ENCODE peak calls at places on chromosomes 16 and 17, in four cellular contexts. D is SJSA1, T is dorsolateral prefrontal cortex, X is ovary. P is an unnamed sample.

GRCh38 chr17:19533718-19534561 is at the start of gene SLC47A1:
- DNase-seq in D (no peak), T (peak; percentile 51), X (peak; percentile 72), P (no peak)

GRCh38 chr17:35915153-35915969 is 15.2 kb downstream of the RDM1 start:
- DNase-seq in D (no peak), T (no peak), X (no peak), P (no peak)

GRCh38 chr16:84618428-84619102 is 687 bp upstream of the COTL1 start:
- DNase-seq in D (peak; percentile 99), T (no peak), X (peak; percentile 59), P (peak; percentile 78)

GRCh38 chr16:57567691-57568090 is 25.2 kb downstream of the ADGRG5 start:
- DNase-seq in D (no peak), T (no peak), X (no peak), P (no peak)

GRCh38 chr17:10349403-10349802 is 23.4 kb downstream of the MYH13 start:
- DNase-seq in D (no peak), T (no peak), X (no peak), P (no peak)

GRCh38 chr17:19338031-19338990 is 24.2 kb downstream of the B9D1 start:
- DNase-seq in D (peak; percentile 56), T (peak; percentile 68), X (peak; percentile 54), P (no peak)

GRCh38 chr17:34639706-34640425 is 60.5 kb downstream of the TMEM132E start:
- DNase-seq in D (no peak), T (peak; percentile 68), X (no peak), P (no peak)

GRCh38 chr17:59853168-59853918 is 39.4 kb downstream of the TUBD1 start:
- DNase-seq in D (peak; percentile 97), T (no peak), X (peak; percentile 63), P (no peak)

GRCh38 chr16:78436023-78436422 is 336.6 kb downstream of the WWOX start:
- DNase-seq in D (no peak), T (no peak), X (no peak), P (no peak)

GRCh38 chr17:7309628-7310027 is 2.2 kb downstream of the EIF5A start:
- DNase-seq in D (no peak), T (no peak), X (no peak), P (no peak)
- H3K4me3 ChIP-seq in D (no peak overlapping the region), T (no peak overlapping the region), X (no peak overlapping the region), P (peak overlapping the region; percentile 92)

DNA sequence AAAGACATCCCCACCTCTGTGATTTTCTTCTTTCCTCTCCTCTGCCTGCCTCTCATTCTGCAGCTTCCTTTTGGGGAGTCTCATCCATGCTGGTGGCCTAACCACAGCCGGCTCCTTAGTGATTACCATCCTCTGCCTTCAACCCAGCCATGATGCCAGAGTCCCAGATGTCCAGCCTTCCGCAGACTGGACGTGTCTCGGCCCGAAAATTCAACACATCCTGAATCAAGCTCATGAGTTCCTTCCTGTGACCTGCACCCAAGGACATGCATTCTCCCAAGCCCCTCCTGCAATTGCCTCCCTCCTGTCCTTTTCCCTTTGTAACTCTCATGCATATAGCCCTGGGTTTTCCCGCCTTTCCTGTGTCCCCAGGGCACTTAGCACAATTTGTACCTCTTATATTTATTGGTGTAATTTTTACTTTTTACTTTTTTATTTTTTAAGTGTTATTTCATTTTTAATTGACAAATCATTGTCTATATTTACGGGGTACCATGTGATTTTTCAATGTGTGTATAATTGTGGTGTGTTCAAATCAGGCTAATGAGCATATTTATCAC is 1.2 kb upstream of the SLC13A5 start:
- DNase-seq in D (no peak), T (no peak), X (no peak), P (no peak)
- H3K4me3 ChIP-seq in D (no peak overlapping the region), T (no peak overlapping the region), X (no peak overlapping the region), P (no peak overlapping the region)

GRCh38 chr17:48439875-48440505 is 10.0 kb upstream of the SKAP1 start:
- DNase-seq in D (no peak), T (no peak), X (no peak), P (no peak)
- H3K4me3 ChIP-seq in D (no peak overlapping the region), T (no peak overlapping the region), X (no peak overlapping the region), P (no peak overlapping the region)

GRCh38 chr16:2253293-2253692 is 1.9 kb upstream of the ECI1 start:
- DNase-seq in D (no peak), T (no peak), X (no peak), P (no peak)
- H3K4me3 ChIP-seq in D (no peak overlapping the region), T (no peak overlapping the region), X (no peak overlapping the region), P (no peak overlapping the region)

DNA sequence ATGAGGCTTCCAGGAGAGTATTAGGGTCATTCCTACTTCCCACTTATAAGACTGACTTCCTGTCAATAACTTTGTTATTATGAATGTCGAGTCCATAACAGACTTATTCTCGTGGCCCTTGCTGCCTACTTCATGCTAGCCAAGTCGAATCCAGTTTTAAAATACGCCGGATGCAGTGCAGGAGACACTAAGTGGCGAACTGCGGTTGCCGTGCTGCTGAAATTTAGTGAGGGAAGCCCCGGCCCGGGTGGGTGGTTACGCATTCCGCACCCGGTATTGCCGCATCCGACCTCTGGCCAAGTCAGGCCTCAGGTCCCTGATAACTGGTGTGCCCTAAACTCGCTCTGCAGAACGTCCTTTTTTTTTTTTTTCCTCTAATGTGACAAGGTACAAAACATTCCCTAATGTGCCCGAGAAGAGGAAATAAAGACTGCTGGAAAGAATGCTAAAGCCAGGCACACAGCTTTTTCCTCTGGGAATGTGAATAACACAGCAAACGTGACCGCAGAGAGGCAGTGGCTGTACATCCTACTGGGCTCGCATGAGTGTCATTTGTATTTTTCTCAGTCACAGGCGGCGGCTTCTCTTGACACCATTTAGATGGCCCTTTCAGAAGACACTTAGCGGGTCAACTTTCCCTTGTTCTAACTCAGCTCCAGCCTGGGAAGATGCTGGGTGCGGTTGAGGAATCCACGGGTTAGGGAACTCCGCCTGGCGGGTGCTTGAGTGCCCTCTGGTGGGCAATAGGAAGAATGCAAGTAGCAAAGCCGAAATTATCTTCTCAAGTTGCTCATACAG is 7.1 kb upstream of the AKTIP start:
- DNase-seq in D (peak; percentile 35), T (peak; percentile 72), X (peak; percentile 69), P (peak; percentile 79)
- H3K4me3 ChIP-seq in D (no peak overlapping the region), T (no peak overlapping the region), X (no peak overlapping the region), P (peak overlapping the region; percentile 43)